ENCODE peak calls at places on chromosome 18, in five cellular contexts. One of them, this sample, is unnamed.

GRCh38 chr18:61616111-61616610 is 276.6 kb downstream of the RNF152 start:
- DNase-seq in EL: no peak
- DNase-seq in GM12891: no peak
- DNase-seq in ACHN: no peak
- DNase-seq in NCI-H510A: no peak
- DNase-seq in this sample: no peak

GRCh38 chr18:24071029-24071428 is 56.5 kb downstream of the TTC39C start:
- DNase-seq in NCI-H510A: no peak
- DNase-seq in ACHN: no peak
- DNase-seq in EL: no peak
- DNase-seq in GM12891: no peak
- DNase-seq in this sample: no peak

GRCh38 chr18:76619342-76620315 is 124.6 kb upstream of the ZNF516 start:
- DNase-seq in GM12891: no peak
- DNase-seq in ACHN: no peak
- DNase-seq in NCI-H510A: peak
- DNase-seq in EL: peak
- DNase-seq in this sample: peak

GRCh38 chr18:21112140-21112473 is 494 bp upstream of the ROCK1 start:
- DNase-seq in NCI-H510A: no peak
- DNase-seq in EL: no peak
- DNase-seq in ACHN: no peak
- DNase-seq in GM12891: peak
- DNase-seq in this sample: no peak

GRCh38 chr18:58020567-58021107 is 23.4 kb upstream of the NEDD4L start:
- DNase-seq in EL: no peak
- DNase-seq in NCI-H510A: no peak
- DNase-seq in GM12891: no peak
- DNase-seq in ACHN: no peak
- DNase-seq in this sample: no peak

GRCh38 chr18:76656925-76657324 is 161.9 kb upstream of the ZNF516 start:
- DNase-seq in GM12891: no peak
- DNase-seq in NCI-H510A: no peak
- DNase-seq in ACHN: no peak
- DNase-seq in EL: no peak
- DNase-seq in this sample: no peak

GRCh38 chr18:70284976-70285610 is 3.8 kb upstream of the SOCS6 start:
- DNase-seq in NCI-H510A: no peak
- DNase-seq in ACHN: no peak
- DNase-seq in EL: no peak
- DNase-seq in GM12891: no peak
- DNase-seq in this sample: peak

GRCh38 chr18:9400197-9400596 is 65.6 kb downstream of the TWSG1 start:
- DNase-seq in NCI-H510A: no peak
- DNase-seq in ACHN: no peak
- DNase-seq in GM12891: no peak
- DNase-seq in EL: no peak
- DNase-seq in this sample: no peak

GRCh38 chr18:57749604-57749970 is 53.5 kb downstream of the ATP8B1 start:
- DNase-seq in GM12891: no peak
- DNase-seq in EL: no peak
- DNase-seq in ACHN: no peak
- DNase-seq in NCI-H510A: no peak
- DNase-seq in this sample: no peak

GRCh38 chr18:2050016-2050415 is 521.3 kb downstream of the METTL4 start:
- DNase-seq in NCI-H510A: no peak
- DNase-seq in GM12891: no peak
- DNase-seq in ACHN: peak
- DNase-seq in EL: no peak
- DNase-seq in this sample: peak

GRCh38 chr18:76460482-76460881 is 34.6 kb downstream of the ZNF516 start:
- DNase-seq in NCI-H510A: no peak
- DNase-seq in ACHN: no peak
- DNase-seq in GM12891: no peak
- DNase-seq in EL: no peak
- DNase-seq in this sample: no peak

GRCh38 chr18:75221397-75221796 is 10.8 kb downstream of the TSHZ1 start:
- DNase-seq in GM12891: no peak
- DNase-seq in ACHN: no peak
- DNase-seq in EL: no peak
- DNase-seq in NCI-H510A: no peak
- DNase-seq in this sample: no peak

GRCh38 chr18:63439334-63439733 is 17.1 kb upstream of the VPS4B start:
- DNase-seq in ACHN: peak
- DNase-seq in EL: peak
- DNase-seq in GM12891: peak
- DNase-seq in NCI-H510A: no peak
- DNase-seq in this sample: peak

GRCh38 chr18:46034230-46034629 is 37.8 kb downstream of the PSTPIP2 start:
- DNase-seq in ACHN: no peak
- DNase-seq in NCI-H510A: no peak
- DNase-seq in EL: no peak
- DNase-seq in GM12891: no peak
- DNase-seq in this sample: peak

GRCh38 chr18:12307251-12307736 is 747 bp upstream of the TUBB6 start:
- DNase-seq in ACHN: no peak
- DNase-seq in NCI-H510A: no peak
- DNase-seq in EL: peak
- DNase-seq in GM12891: no peak
- DNase-seq in this sample: peak